ENCODE peak calls at places on chromosome 7, in nine cellular contexts. One of them, this sample, is unnamed.

GRCh38 chr7:93944673-93945072 is 23.1 kb downstream of the GNG11 start:
- DNase-seq in Kasumi-1: no peak
- DNase-seq in H1: no peak
- DNase-seq in lower leg skin: no peak
- DNase-seq in GM13976: no peak
- DNase-seq in stimulated activated CD4-positive, alpha-beta T cell treated with anti-CD3 and anti-CD28 coated beads, Interleukin-2, amount 100 ng/mL, for 24 hours: no peak
- DNase-seq in M059J: no peak
- DNase-seq in stomach: no peak
- DNase-seq in KBM-7: peak; percentile 12
- DNase-seq in this sample: peak; percentile 97

GRCh38 chr7:28536259-28536658 is 123.9 kb downstream of the CREB5 start:
- DNase-seq in Kasumi-1: no peak
- DNase-seq in H1: peak; percentile 54
- DNase-seq in lower leg skin: no peak
- DNase-seq in GM13976: no peak
- DNase-seq in stimulated activated CD4-positive, alpha-beta T cell treated with anti-CD3 and anti-CD28 coated beads, Interleukin-2, amount 100 ng/mL, for 24 hours: no peak
- DNase-seq in M059J: peak; percentile 5
- DNase-seq in stomach: no peak
- DNase-seq in KBM-7: no peak
- DNase-seq in this sample: no peak

GRCh38 chr7:4845740-4846142 is 16.1 kb downstream of the PAPOLB start:
- DNase-seq in Kasumi-1: peak; percentile 13
- DNase-seq in H1: peak; percentile 67
- DNase-seq in lower leg skin: no peak
- DNase-seq in GM13976: no peak
- DNase-seq in stimulated activated CD4-positive, alpha-beta T cell treated with anti-CD3 and anti-CD28 coated beads, Interleukin-2, amount 100 ng/mL, for 24 hours: no peak
- DNase-seq in M059J: no peak
- DNase-seq in stomach: no peak
- DNase-seq in KBM-7: peak; percentile 82
- DNase-seq in this sample: no peak

GRCh38 chr7:2886900-2887299 is 42.8 kb upstream of the GNA12 start:
- DNase-seq in Kasumi-1: peak; percentile 27
- DNase-seq in H1: no peak
- DNase-seq in lower leg skin: no peak
- DNase-seq in GM13976: peak; percentile 85
- DNase-seq in stimulated activated CD4-positive, alpha-beta T cell treated with anti-CD3 and anti-CD28 coated beads, Interleukin-2, amount 100 ng/mL, for 24 hours: peak; percentile 68
- DNase-seq in M059J: peak; percentile 73
- DNase-seq in stomach: peak; percentile 44
- DNase-seq in KBM-7: peak; percentile 87
- DNase-seq in this sample: peak; percentile 66

GRCh38 chr7:69373171-69374035 is 224.9 kb upstream of the AUTS2 start:
- DNase-seq in Kasumi-1: no peak
- DNase-seq in H1: no peak
- DNase-seq in lower leg skin: no peak
- DNase-seq in GM13976: no peak
- DNase-seq in stimulated activated CD4-positive, alpha-beta T cell treated with anti-CD3 and anti-CD28 coated beads, Interleukin-2, amount 100 ng/mL, for 24 hours: no peak
- DNase-seq in M059J: peak; percentile 82
- DNase-seq in stomach: no peak
- DNase-seq in KBM-7: no peak
- DNase-seq in this sample: no peak

GRCh38 chr7:137994091-137994688 is 7.7 kb downstream of the CREB3L2 start:
- DNase-seq in Kasumi-1: no peak
- DNase-seq in H1: no peak
- DNase-seq in lower leg skin: no peak
- DNase-seq in GM13976: no peak
- DNase-seq in stimulated activated CD4-positive, alpha-beta T cell treated with anti-CD3 and anti-CD28 coated beads, Interleukin-2, amount 100 ng/mL, for 24 hours: no peak
- DNase-seq in M059J: no peak
- DNase-seq in stomach: no peak
- DNase-seq in KBM-7: no peak
- DNase-seq in this sample: no peak

GRCh38 chr7:92313055-92313454 is 67.3 kb downstream of the ANKIB1 start:
- DNase-seq in Kasumi-1: no peak
- DNase-seq in H1: no peak
- DNase-seq in lower leg skin: no peak
- DNase-seq in GM13976: no peak
- DNase-seq in stimulated activated CD4-positive, alpha-beta T cell treated with anti-CD3 and anti-CD28 coated beads, Interleukin-2, amount 100 ng/mL, for 24 hours: no peak
- DNase-seq in M059J: no peak
- DNase-seq in stomach: no peak
- DNase-seq in KBM-7: no peak
- DNase-seq in this sample: peak; percentile 61

GRCh38 chr7:94436018-94436604 is 41.4 kb downstream of the COL1A2 start:
- DNase-seq in Kasumi-1: peak; percentile 69
- DNase-seq in H1: peak; percentile 19
- DNase-seq in lower leg skin: no peak
- DNase-seq in GM13976: peak; percentile 27
- DNase-seq in stimulated activated CD4-positive, alpha-beta T cell treated with anti-CD3 and anti-CD28 coated beads, Interleukin-2, amount 100 ng/mL, for 24 hours: peak; percentile 66
- DNase-seq in M059J: peak; percentile 82
- DNase-seq in stomach: peak; percentile 66
- DNase-seq in KBM-7: peak; percentile 49
- DNase-seq in this sample: peak; percentile 59

GRCh38 chr7:81111358-81111757 is 192.5 kb upstream of the SEMA3C start:
- DNase-seq in Kasumi-1: no peak
- DNase-seq in H1: no peak
- DNase-seq in lower leg skin: no peak
- DNase-seq in GM13976: no peak
- DNase-seq in stimulated activated CD4-positive, alpha-beta T cell treated with anti-CD3 and anti-CD28 coated beads, Interleukin-2, amount 100 ng/mL, for 24 hours: no peak
- DNase-seq in M059J: peak; percentile 94
- DNase-seq in stomach: no peak
- DNase-seq in KBM-7: no peak
- DNase-seq in this sample: no peak

GRCh38 chr7:100049441-100050291 is at the start of gene ZSCAN21:
- DNase-seq in Kasumi-1: peak; percentile 60
- DNase-seq in H1: peak; percentile 34
- DNase-seq in lower leg skin: peak; percentile 96
- DNase-seq in GM13976: peak; percentile 93
- DNase-seq in stimulated activated CD4-positive, alpha-beta T cell treated with anti-CD3 and anti-CD28 coated beads, Interleukin-2, amount 100 ng/mL, for 24 hours: peak; percentile 87
- DNase-seq in M059J: peak; percentile 80
- DNase-seq in stomach: peak; percentile 85
- DNase-seq in KBM-7: peak; percentile 86
- DNase-seq in this sample: peak; percentile 81

GRCh38 chr7:42350801-42351200 is 113.8 kb upstream of the GLI3 start:
- DNase-seq in Kasumi-1: no peak
- DNase-seq in H1: no peak
- DNase-seq in lower leg skin: no peak
- DNase-seq in GM13976: no peak
- DNase-seq in stimulated activated CD4-positive, alpha-beta T cell treated with anti-CD3 and anti-CD28 coated beads, Interleukin-2, amount 100 ng/mL, for 24 hours: no peak
- DNase-seq in M059J: peak; percentile 14
- DNase-seq in stomach: no peak
- DNase-seq in KBM-7: no peak
- DNase-seq in this sample: no peak

GRCh38 chr7:67764312-67764711 is 767.7 kb downstream of the TYW1 start:
- DNase-seq in Kasumi-1: no peak
- DNase-seq in H1: no peak
- DNase-seq in lower leg skin: no peak
- DNase-seq in GM13976: no peak
- DNase-seq in stimulated activated CD4-positive, alpha-beta T cell treated with anti-CD3 and anti-CD28 coated beads, Interleukin-2, amount 100 ng/mL, for 24 hours: no peak
- DNase-seq in M059J: no peak
- DNase-seq in stomach: no peak
- DNase-seq in KBM-7: no peak
- DNase-seq in this sample: no peak

GRCh38 chr7:37284805-37285211 is 163.9 kb downstream of the ELMO1 start:
- DNase-seq in Kasumi-1: peak; percentile 58
- DNase-seq in H1: peak; percentile 23
- DNase-seq in lower leg skin: peak; percentile 88
- DNase-seq in GM13976: peak; percentile 52
- DNase-seq in stimulated activated CD4-positive, alpha-beta T cell treated with anti-CD3 and anti-CD28 coated beads, Interleukin-2, amount 100 ng/mL, for 24 hours: peak; percentile 48
- DNase-seq in M059J: peak; percentile 61
- DNase-seq in stomach: no peak
- DNase-seq in KBM-7: peak; percentile 63
- DNase-seq in this sample: peak; percentile 54

GRCh38 chr7:101953248-101953819 is 135.9 kb downstream of the CUX1 start:
- DNase-seq in Kasumi-1: no peak
- DNase-seq in H1: no peak
- DNase-seq in lower leg skin: no peak
- DNase-seq in GM13976: peak; percentile 84
- DNase-seq in stimulated activated CD4-positive, alpha-beta T cell treated with anti-CD3 and anti-CD28 coated beads, Interleukin-2, amount 100 ng/mL, for 24 hours: no peak
- DNase-seq in M059J: no peak
- DNase-seq in stomach: no peak
- DNase-seq in KBM-7: no peak
- DNase-seq in this sample: no peak

GRCh38 chr7:80640841-80641240 is 2.4 kb downstream of the CD36 start:
- DNase-seq in Kasumi-1: no peak
- DNase-seq in H1: no peak
- DNase-seq in lower leg skin: no peak
- DNase-seq in GM13976: no peak
- DNase-seq in stimulated activated CD4-positive, alpha-beta T cell treated with anti-CD3 and anti-CD28 coated beads, Interleukin-2, amount 100 ng/mL, for 24 hours: no peak
- DNase-seq in M059J: peak; percentile 84
- DNase-seq in stomach: no peak
- DNase-seq in KBM-7: no peak
- DNase-seq in this sample: no peak

GRCh38 chr7:105769951-105770628 is 106.3 kb downstream of the ATXN7L1 start:
- DNase-seq in Kasumi-1: no peak
- DNase-seq in H1: no peak
- DNase-seq in lower leg skin: no peak
- DNase-seq in GM13976: peak; percentile 26
- DNase-seq in stimulated activated CD4-positive, alpha-beta T cell treated with anti-CD3 and anti-CD28 coated beads, Interleukin-2, amount 100 ng/mL, for 24 hours: no peak
- DNase-seq in M059J: peak; percentile 92
- DNase-seq in stomach: no peak
- DNase-seq in KBM-7: no peak
- DNase-seq in this sample: peak; percentile 16

GRCh38 chr7:50544992-50545391 is 20.2 kb downstream of the DDC start:
- DNase-seq in Kasumi-1: no peak
- DNase-seq in H1: no peak
- DNase-seq in lower leg skin: no peak
- DNase-seq in GM13976: no peak
- DNase-seq in stimulated activated CD4-positive, alpha-beta T cell treated with anti-CD3 and anti-CD28 coated beads, Interleukin-2, amount 100 ng/mL, for 24 hours: no peak
- DNase-seq in M059J: no peak
- DNase-seq in stomach: no peak
- DNase-seq in KBM-7: no peak
- DNase-seq in this sample: no peak

This sample was measured in dermis microvascular lymphatic vessel endothelial cell.